ENCODE peak calls at places on chromosomes 3 and 15, in five cellular contexts. One of them, this sample, is unnamed. For H3K36me3, the result is how much of the 10 kb centered on the place peaks cover.

GRCh38 chr3:148757238-148757930 is 59.7 kb downstream of the AGTR1 start:
- DNase-seq in heart right ventricle: no peak
- DNase-seq in fibroblast of lung: peak
- DNase-seq in transverse colon: no peak
- DNase-seq in ovary: no peak
- DNase-seq in this sample: no peak

GRCh38 chr3:114519415-114519814 is 225.6 kb downstream of the TIGIT start:
- DNase-seq in heart right ventricle: peak
- DNase-seq in fibroblast of lung: peak
- DNase-seq in transverse colon: no peak
- DNase-seq in ovary: no peak
- DNase-seq in this sample: no peak

GRCh38 chr3:184896336-184896735 is 84.4 kb downstream of the VPS8 start:
- DNase-seq in fibroblast of lung: no peak
- DNase-seq in transverse colon: no peak
- DNase-seq in heart right ventricle: no peak
- DNase-seq in ovary: no peak
- DNase-seq in this sample: no peak

GRCh38 chr3:182783106-182783505 is 10.2 kb upstream of the ATP11B start:
- DNase-seq in ovary: no peak
- DNase-seq in heart right ventricle: no peak
- DNase-seq in transverse colon: no peak
- DNase-seq in fibroblast of lung: no peak
- DNase-seq in this sample: no peak

GRCh38 chr3:161273589-161274218 is 52.6 kb downstream of the NMD3 start:
- DNase-seq in ovary: no peak
- DNase-seq in transverse colon: no peak
- DNase-seq in fibroblast of lung: peak
- DNase-seq in heart right ventricle: no peak
- DNase-seq in this sample: no peak

GRCh38 chr3:112136959-112137693 is 4.1 kb upstream of the GCSAM start:
- DNase-seq in heart right ventricle: no peak
- DNase-seq in ovary: no peak
- DNase-seq in fibroblast of lung: peak
- DNase-seq in transverse colon: peak
- DNase-seq in this sample: no peak

GRCh38 chr3:42755681-42756578 is 17.1 kb downstream of the CCDC13 start:
- DNase-seq in fibroblast of lung: peak
- DNase-seq in ovary: no peak
- DNase-seq in heart right ventricle: no peak
- DNase-seq in transverse colon: peak
- DNase-seq in this sample: peak

GRCh38 chr3:24595801-24596200 is 101.2 kb upstream of the THRB start:
- DNase-seq in fibroblast of lung: peak
- DNase-seq in transverse colon: no peak
- DNase-seq in ovary: no peak
- DNase-seq in heart right ventricle: no peak
- DNase-seq in this sample: no peak

GRCh38 chr3:81744366-81744765 is 17.1 kb downstream of the GBE1 start:
- DNase-seq in transverse colon: no peak
- DNase-seq in ovary: no peak
- DNase-seq in heart right ventricle: peak
- DNase-seq in fibroblast of lung: peak
- DNase-seq in this sample: no peak

GRCh38 chr3:159208080-159208479 is 406.2 kb downstream of the MFSD1 start:
- DNase-seq in heart right ventricle: no peak
- DNase-seq in transverse colon: no peak
- DNase-seq in ovary: no peak
- DNase-seq in fibroblast of lung: peak
- DNase-seq in this sample: no peak

GRCh38 chr15:47296911-47297310 is 420.4 kb upstream of the SEMA6D start:
- DNase-seq in fibroblast of lung: peak
- DNase-seq in ovary: no peak
- DNase-seq in transverse colon: no peak
- DNase-seq in heart right ventricle: no peak
- DNase-seq in this sample: no peak

GRCh38 chr3:60992395-60992794 is 258.9 kb downstream of the FHIT start:
- DNase-seq in fibroblast of lung: no peak
- DNase-seq in transverse colon: no peak
- DNase-seq in ovary: no peak
- DNase-seq in heart right ventricle: peak
- DNase-seq in this sample: no peak

GRCh38 chr3:33419948-33420347 is 20.3 kb downstream of the UBP1 start:
- DNase-seq in heart right ventricle: no peak
- DNase-seq in ovary: no peak
- DNase-seq in fibroblast of lung: no peak
- DNase-seq in transverse colon: no peak
- DNase-seq in this sample: no peak
- H3K36me3 ChIP-seq in heart right ventricle: under half
- H3K36me3 ChIP-seq in ovary: under half
- H3K36me3 ChIP-seq in fibroblast of lung: under half
- H3K36me3 ChIP-seq in transverse colon: under half
- H3K36me3 ChIP-seq in this sample: under half

DNA sequence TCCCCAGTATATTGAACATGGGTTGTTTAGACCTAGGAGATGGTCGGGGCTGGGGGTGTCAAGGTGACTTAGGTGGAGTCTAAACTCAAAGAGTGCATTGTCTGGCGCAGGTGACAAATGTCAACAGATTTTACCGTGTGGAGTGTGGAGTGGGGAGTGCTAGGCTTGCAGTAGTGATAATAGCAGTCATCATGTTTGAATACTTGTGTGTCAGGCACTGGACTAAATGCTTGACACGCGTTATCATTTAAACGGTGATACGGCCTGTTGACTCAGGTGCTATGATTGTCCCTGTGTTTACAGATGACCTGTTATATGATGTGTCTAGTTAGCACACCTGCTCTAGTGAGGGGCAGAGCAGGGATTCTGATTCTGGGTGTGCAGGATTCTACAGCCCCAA is 30.8 kb downstream of the MUC20 start:
- DNase-seq in ovary: no peak
- DNase-seq in fibroblast of lung: no peak
- DNase-seq in heart right ventricle: no peak
- DNase-seq in transverse colon: no peak
- DNase-seq in this sample: peak
- H3K27ac ChIP-seq in ovary: no peak
- H3K27ac ChIP-seq in fibroblast of lung: no peak
- H3K27ac ChIP-seq in heart right ventricle: no peak
- H3K27ac ChIP-seq in transverse colon: no peak
- H3K27ac ChIP-seq in this sample: no peak

GRCh38 chr15:63056843-63057242 is 14.3 kb downstream of the TPM1 start:
- DNase-seq in ovary: peak
- DNase-seq in heart right ventricle: no peak
- DNase-seq in fibroblast of lung: peak
- DNase-seq in transverse colon: peak
- DNase-seq in this sample: no peak
- H3K36me3 ChIP-seq in ovary: under half
- H3K36me3 ChIP-seq in heart right ventricle: under half
- H3K36me3 ChIP-seq in fibroblast of lung: under half
- H3K36me3 ChIP-seq in transverse colon: under half
- H3K36me3 ChIP-seq in this sample: under half

GRCh38 chr15:73378089-73378488 is 9.3 kb upstream of the HCN4 start:
- DNase-seq in fibroblast of lung: no peak
- DNase-seq in transverse colon: no peak
- DNase-seq in ovary: no peak
- DNase-seq in heart right ventricle: no peak
- DNase-seq in this sample: no peak
- H3K27ac ChIP-seq in fibroblast of lung: no peak
- H3K27ac ChIP-seq in transverse colon: no peak
- H3K27ac ChIP-seq in ovary: no peak
- H3K27ac ChIP-seq in heart right ventricle: no peak
- H3K27ac ChIP-seq in this sample: no peak

This sample was measured in right lobe of liver.